ENCODE peak calls at places on chromosomes 4 and X, in nine cellular contexts. Z is GM23338, K is HepG2, Q is HCT116, C is GM12878, F is A549, N is HL-60, J is SK-N-SH, G is K562. B is an unnamed sample.

GRCh38 chr4:168604496-168605373 is 107.9 kb downstream of the PALLD start:
- DNase-seq in Z (peak; percentile 33), J (no peak), F (no peak), K (no peak), C (no peak), N (no peak), Q (peak; percentile 68), G (no peak), B (no peak)

GRCh38 chrX:82087699-82088098 is 885.8 kb downstream of the SH3BGRL start:
- DNase-seq in Z (no peak), G (no peak), F (no peak), C (no peak), J (no peak), K (no peak), Q (no peak), N (no peak), B (no peak)

GRCh38 chrX:152520653-152521052 is 69.5 kb upstream of the GABRA3 start:
- DNase-seq in C (no peak), G (no peak), Z (peak; percentile 3), Q (no peak), F (no peak), N (no peak), K (no peak), J (no peak), B (no peak)

GRCh38 chr4:98801259-98801725 is 127.6 kb downstream of the EIF4E start:
- DNase-seq in G (peak; percentile 22), K (no peak), Q (no peak), J (no peak), F (no peak), C (no peak), Z (no peak), N (no peak), B (no peak)

GRCh38 chr4:93368968-93369367 is 459.6 kb upstream of the ATOH1 start:
- DNase-seq in N (no peak), Z (peak; percentile 63), C (no peak), G (no peak), Q (no peak), K (no peak), F (no peak), J (no peak), B (no peak)

GRCh38 chr4:118755438-118756226 is 70.4 kb downstream of the METTL14 start:
- DNase-seq in K (no peak), Z (no peak), Q (no peak), G (no peak), C (no peak), F (no peak), N (no peak), J (no peak), B (no peak)

GRCh38 chr4:42965326-42965725 is 72.8 kb downstream of the GRXCR1 start:
- DNase-seq in Z (peak; percentile 7), K (no peak), N (no peak), G (no peak), C (no peak), J (peak; percentile 12), F (no peak), Q (no peak), B (no peak)

GRCh38 chrX:145853181-145853580 is 35.6 kb downstream of the SLITRK2 start:
- DNase-seq in J (no peak), Q (no peak), C (no peak), K (no peak), G (no peak), Z (no peak), F (no peak), N (no peak), B (no peak)

GRCh38 chr4:80526697-80527096 is 191.2 kb downstream of the CFAP299 start:
- DNase-seq in C (no peak), Z (no peak), K (no peak), N (no peak), Q (no peak), G (no peak), J (no peak), F (no peak), B (no peak)

GRCh38 chrX:41667631-41668030 is 21.1 kb upstream of the GPR34 start:
- DNase-seq in G (no peak), C (no peak), Q (no peak), J (no peak), F (no peak), N (no peak), Z (no peak), K (no peak), B (no peak)

GRCh38 chrX:41661366-41662095 is 27.2 kb upstream of the GPR34 start:
- DNase-seq in G (no peak), F (no peak), C (no peak), K (no peak), Z (no peak), Q (no peak), N (no peak), J (no peak), B (no peak)

GRCh38 chrX:41666251-41666650 is 22.5 kb upstream of the GPR34 start:
- DNase-seq in F (no peak), J (no peak), Z (no peak), Q (no peak), G (no peak), K (no peak), C (no peak), N (peak; percentile 11), B (no peak)

GRCh38 chrX:41665676-41666075 is 23.1 kb upstream of the GPR34 start:
- DNase-seq in N (no peak), G (no peak), Q (no peak), K (no peak), Z (no peak), C (no peak), F (no peak), J (no peak), B (no peak)

DNA sequence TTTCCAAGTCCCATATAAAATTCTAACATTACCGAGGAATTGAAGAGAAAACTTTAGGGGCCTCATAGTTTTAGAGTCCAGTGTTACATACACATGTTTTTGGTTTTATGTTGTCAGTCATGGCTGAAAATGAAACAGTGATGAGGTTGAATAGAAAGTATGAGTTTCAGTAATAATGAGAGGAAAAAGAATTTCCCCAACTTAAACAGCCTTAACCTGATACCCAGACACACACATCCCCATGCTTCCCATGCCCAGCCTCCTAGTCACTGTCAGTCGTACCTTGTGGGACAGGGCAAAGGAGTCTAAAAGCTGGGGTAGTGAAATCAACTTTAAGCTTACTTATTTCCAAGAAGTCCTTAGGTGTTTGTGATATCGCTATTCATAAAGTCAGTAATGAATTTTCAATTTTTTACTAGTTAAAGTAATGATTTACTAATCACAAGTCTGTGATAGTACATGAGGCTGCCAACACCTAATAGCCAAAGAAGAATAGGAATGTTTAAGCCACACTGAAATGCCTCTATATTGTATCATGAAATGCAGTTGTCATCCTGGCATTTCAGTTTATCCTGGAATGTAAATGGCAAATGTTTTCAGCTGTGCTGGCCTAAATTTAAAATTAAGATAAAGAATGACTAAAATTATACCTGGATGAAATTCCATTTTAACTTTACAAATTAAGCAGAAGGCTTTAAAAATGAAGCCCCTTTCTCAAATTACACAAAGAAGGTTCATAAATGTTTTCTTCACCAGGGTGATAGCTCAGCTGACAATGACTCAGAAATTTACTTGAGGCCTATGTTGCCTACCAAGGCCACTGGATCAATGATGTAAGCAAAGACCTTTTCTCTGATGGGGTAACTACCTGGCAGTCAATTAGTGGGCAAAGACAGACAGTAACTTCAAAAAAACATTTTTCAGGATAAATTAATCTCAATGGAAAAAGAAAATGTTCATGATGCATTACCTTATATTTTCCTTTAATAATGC is 24.2 kb upstream of the GPR34 start:
- DNase-seq in Q (no peak), J (no peak), K (no peak), G (no peak), N (no peak), F (no peak), Z (no peak), C (no peak), B (no peak)
- TF ChIP-seq REST in Q (no peak), J (no peak), K (no peak), G (no peak), N (no peak), F (no peak), Z (no peak), C (no peak), B (no peak)

GRCh38 chr4:40550900-40551546 is 78.6 kb downstream of the RBM47 start:
- DNase-seq in Z (peak; percentile 55), Q (peak; percentile 38), K (peak; percentile 54), N (peak; percentile 61), J (no peak), F (peak; percentile 25), G (peak; percentile 17), C (peak; percentile 76), B (peak; percentile 5)
- H3K27ac ChIP-seq in Z (peak overlapping the region; percentile 20), Q (peak overlapping the region; percentile 30), K (no peak overlapping the region), N (peak overlapping the region; percentile 84), J (no peak overlapping the region), F (peak overlapping the region; percentile 64), G (peak overlapping the region; percentile 41), C (peak overlapping the region; percentile 47), B (peak overlapping the region; percentile 35)

GRCh38 chrX:13689519-13690211 is 737 bp downstream of the RAB9A start:
- DNase-seq in J (no peak), Q (no peak), K (no peak), N (no peak), Z (peak; percentile 19), G (no peak), F (no peak), C (no peak), B (no peak)
- TF ChIP-seq REST in J (no peak), Q (no peak), K (no peak), N (no peak), Z (no peak), G (no peak), F (no peak), C (no peak), B (no peak)

GRCh38 chrX:10101269-10101668 is 55.5 kb upstream of the CLCN4 start:
- DNase-seq in F (no peak), K (peak; percentile 92), Q (no peak), J (no peak), G (no peak), C (no peak), Z (no peak), N (no peak), B (no peak)
- H3K27ac ChIP-seq in F (no peak overlapping the region), K (peak overlapping the region; percentile 71), Q (no peak overlapping the region), J (no peak overlapping the region), G (no peak overlapping the region), C (no peak overlapping the region), Z (no peak overlapping the region), N (no peak overlapping the region), B (no peak overlapping the region)

DNA sequence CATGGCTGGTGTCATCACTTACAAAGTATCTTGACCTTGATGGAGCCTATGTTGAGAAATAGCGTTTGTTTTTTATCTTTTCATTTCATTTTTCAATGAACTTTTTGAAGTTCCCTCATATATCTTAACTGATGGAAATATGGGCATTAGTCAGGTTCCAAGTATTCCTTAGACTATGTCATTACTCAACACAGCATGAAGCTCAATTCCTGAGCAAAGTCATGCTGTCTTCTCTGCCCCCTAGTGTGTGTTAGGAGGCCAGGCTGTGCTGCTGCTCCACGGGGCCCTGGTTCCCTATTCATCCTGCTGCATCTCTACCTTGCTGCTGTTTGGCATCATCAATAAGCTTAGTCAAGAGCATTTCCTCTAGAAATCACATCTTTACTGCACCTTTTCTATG is 40.9 kb downstream of the GPR143 start:
- DNase-seq in N (no peak), K (no peak), G (no peak), C (no peak), J (no peak), F (no peak), Z (no peak), Q (no peak), B (no peak)
- TF ChIP-seq REST in N (no peak), K (no peak), G (no peak), C (no peak), J (no peak), F (no peak), Z (no peak), Q (no peak), B (no peak)

B was measured in Panc1.